ENCODE peak calls at places on chromosomes 7 and 10, in ten cellular contexts. One of them, this sample, is unnamed.

GRCh38 chr7:135758531-135758932 is 9.9 kb upstream of the FAM180A start:
- DNase-seq in CD8-positive, alpha-beta T cell: no peak
- DNase-seq in endothelial cell: no peak
- DNase-seq in nephron progenitor cell: no peak
- DNase-seq in HepG2: no peak
- DNase-seq in spleen: no peak
- DNase-seq in omental fat pad: no peak
- DNase-seq in ascending aorta: no peak
- DNase-seq in GM12865: no peak
- DNase-seq in HFFc6: no peak
- DNase-seq in this sample: no peak

GRCh38 chr10:5484205-5484604 is 15.2 kb downstream of the CALML5 start:
- DNase-seq in GM12865: no peak
- DNase-seq in CD8-positive, alpha-beta T cell: no peak
- DNase-seq in ascending aorta: no peak
- DNase-seq in nephron progenitor cell: no peak
- DNase-seq in spleen: no peak
- DNase-seq in HFFc6: peak; percentile 29
- DNase-seq in endothelial cell: no peak
- DNase-seq in HepG2: no peak
- DNase-seq in omental fat pad: no peak
- DNase-seq in this sample: no peak

GRCh38 chr7:106119719-106120118 is 7.6 kb upstream of the SYPL1 start:
- DNase-seq in endothelial cell: no peak
- DNase-seq in nephron progenitor cell: no peak
- DNase-seq in omental fat pad: no peak
- DNase-seq in ascending aorta: no peak
- DNase-seq in GM12865: no peak
- DNase-seq in HFFc6: no peak
- DNase-seq in HepG2: no peak
- DNase-seq in spleen: no peak
- DNase-seq in CD8-positive, alpha-beta T cell: no peak
- DNase-seq in this sample: no peak

GRCh38 chr10:72334832-72335393 is 19.8 kb downstream of the DNAJB12 start:
- DNase-seq in HFFc6: peak; percentile 22
- DNase-seq in CD8-positive, alpha-beta T cell: peak; percentile 95
- DNase-seq in spleen: peak; percentile 99
- DNase-seq in endothelial cell: no peak
- DNase-seq in nephron progenitor cell: no peak
- DNase-seq in GM12865: peak; percentile 97
- DNase-seq in omental fat pad: no peak
- DNase-seq in HepG2: peak; percentile 95
- DNase-seq in ascending aorta: peak; percentile 87
- DNase-seq in this sample: peak; percentile 85

GRCh38 chr10:126315471-126316177 is 72.7 kb downstream of the ADAM12 start:
- DNase-seq in HepG2: no peak
- DNase-seq in ascending aorta: no peak
- DNase-seq in nephron progenitor cell: no peak
- DNase-seq in HFFc6: peak; percentile 65
- DNase-seq in CD8-positive, alpha-beta T cell: no peak
- DNase-seq in spleen: no peak
- DNase-seq in GM12865: no peak
- DNase-seq in omental fat pad: no peak
- DNase-seq in endothelial cell: no peak
- DNase-seq in this sample: no peak

GRCh38 chr10:79243211-79244067 is 103.8 kb upstream of the PPIF start:
- DNase-seq in nephron progenitor cell: peak; percentile 79
- DNase-seq in ascending aorta: no peak
- DNase-seq in HFFc6: peak; percentile 27
- DNase-seq in omental fat pad: no peak
- DNase-seq in spleen: peak; percentile 93
- DNase-seq in GM12865: peak; percentile 89
- DNase-seq in endothelial cell: peak; percentile 50
- DNase-seq in CD8-positive, alpha-beta T cell: peak; percentile 58
- DNase-seq in HepG2: no peak
- DNase-seq in this sample: peak; percentile 33

GRCh38 chr10:29343607-29344038 is 54.8 kb downstream of the LYZL1 start:
- DNase-seq in ascending aorta: no peak
- DNase-seq in omental fat pad: no peak
- DNase-seq in nephron progenitor cell: no peak
- DNase-seq in endothelial cell: no peak
- DNase-seq in HepG2: no peak
- DNase-seq in GM12865: peak; percentile 3
- DNase-seq in spleen: no peak
- DNase-seq in CD8-positive, alpha-beta T cell: no peak
- DNase-seq in HFFc6: no peak
- DNase-seq in this sample: no peak

GRCh38 chr10:129411146-129411705 is 55.8 kb upstream of the MGMT start:
- DNase-seq in HepG2: no peak
- DNase-seq in ascending aorta: no peak
- DNase-seq in CD8-positive, alpha-beta T cell: no peak
- DNase-seq in HFFc6: no peak
- DNase-seq in spleen: no peak
- DNase-seq in endothelial cell: no peak
- DNase-seq in GM12865: no peak
- DNase-seq in nephron progenitor cell: no peak
- DNase-seq in omental fat pad: no peak
- DNase-seq in this sample: no peak

GRCh38 chr7:24721378-24722030 is 35.8 kb downstream of the GSDME start:
- DNase-seq in CD8-positive, alpha-beta T cell: no peak
- DNase-seq in HepG2: no peak
- DNase-seq in nephron progenitor cell: no peak
- DNase-seq in spleen: peak; percentile 62
- DNase-seq in GM12865: no peak
- DNase-seq in endothelial cell: no peak
- DNase-seq in omental fat pad: no peak
- DNase-seq in ascending aorta: no peak
- DNase-seq in HFFc6: no peak
- DNase-seq in this sample: no peak

DNA sequence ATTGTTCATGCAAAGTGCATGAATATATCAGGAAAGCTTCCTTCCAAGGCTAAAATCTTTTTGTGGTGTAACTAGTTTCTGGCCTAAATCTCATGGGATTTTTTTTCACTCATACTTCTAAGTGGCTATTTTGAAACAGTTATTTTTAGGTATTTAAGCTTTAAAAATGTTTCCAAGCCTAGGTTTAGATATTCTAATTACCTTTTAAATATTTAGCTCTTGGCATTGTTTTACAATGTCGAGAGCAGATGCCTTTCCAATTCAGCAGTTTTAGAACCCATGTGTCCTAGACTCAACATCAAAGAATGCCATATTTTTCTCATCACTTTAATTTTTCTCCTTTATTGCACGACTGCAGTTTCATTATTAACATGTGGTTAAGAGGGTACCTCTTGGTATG is 27.1 kb upstream of the STOX1 start:
- DNase-seq in HepG2: no peak
- DNase-seq in CD8-positive, alpha-beta T cell: no peak
- DNase-seq in omental fat pad: no peak
- DNase-seq in endothelial cell: no peak
- DNase-seq in GM12865: no peak
- DNase-seq in HFFc6: no peak
- DNase-seq in nephron progenitor cell: no peak
- DNase-seq in spleen: no peak
- DNase-seq in ascending aorta: no peak
- DNase-seq in this sample: no peak
- TF ChIP-seq CTCF in HepG2: no peak
- TF ChIP-seq CTCF in CD8-positive, alpha-beta T cell: no peak
- TF ChIP-seq CTCF in omental fat pad: no peak
- TF ChIP-seq CTCF in endothelial cell: no peak
- TF ChIP-seq CTCF in GM12865: no peak
- TF ChIP-seq CTCF in HFFc6: no peak
- TF ChIP-seq CTCF in nephron progenitor cell: no peak
- TF ChIP-seq CTCF in spleen: no peak
- TF ChIP-seq CTCF in ascending aorta: no peak
- TF ChIP-seq CTCF in this sample: no peak

GRCh38 chr10:114499120-114499519 is 94.8 kb upstream of the AFAP1L2 start:
- DNase-seq in ascending aorta: no peak
- DNase-seq in GM12865: no peak
- DNase-seq in endothelial cell: no peak
- DNase-seq in CD8-positive, alpha-beta T cell: no peak
- DNase-seq in HFFc6: no peak
- DNase-seq in spleen: no peak
- DNase-seq in nephron progenitor cell: no peak
- DNase-seq in omental fat pad: no peak
- DNase-seq in HepG2: no peak
- DNase-seq in this sample: no peak

GRCh38 chr10:114499630-114500190 is 95.4 kb upstream of the AFAP1L2 start:
- DNase-seq in spleen: peak; percentile 81
- DNase-seq in ascending aorta: no peak
- DNase-seq in endothelial cell: no peak
- DNase-seq in CD8-positive, alpha-beta T cell: peak; percentile 80
- DNase-seq in omental fat pad: no peak
- DNase-seq in HFFc6: no peak
- DNase-seq in HepG2: no peak
- DNase-seq in GM12865: peak; percentile 67
- DNase-seq in nephron progenitor cell: no peak
- DNase-seq in this sample: no peak

GRCh38 chr10:114501650-114502049 is 97.3 kb upstream of the AFAP1L2 start:
- DNase-seq in HFFc6: no peak
- DNase-seq in nephron progenitor cell: no peak
- DNase-seq in endothelial cell: no peak
- DNase-seq in spleen: no peak
- DNase-seq in ascending aorta: no peak
- DNase-seq in CD8-positive, alpha-beta T cell: no peak
- DNase-seq in HepG2: no peak
- DNase-seq in omental fat pad: no peak
- DNase-seq in GM12865: no peak
- DNase-seq in this sample: no peak

GRCh38 chr10:114500643-114501042 is 96.3 kb upstream of the AFAP1L2 start:
- DNase-seq in spleen: no peak
- DNase-seq in ascending aorta: no peak
- DNase-seq in endothelial cell: no peak
- DNase-seq in omental fat pad: no peak
- DNase-seq in CD8-positive, alpha-beta T cell: no peak
- DNase-seq in GM12865: no peak
- DNase-seq in nephron progenitor cell: no peak
- DNase-seq in HepG2: no peak
- DNase-seq in HFFc6: no peak
- DNase-seq in this sample: no peak

GRCh38 chr10:114498413-114499111 is 94.3 kb upstream of the AFAP1L2 start:
- DNase-seq in spleen: no peak
- DNase-seq in HepG2: no peak
- DNase-seq in nephron progenitor cell: no peak
- DNase-seq in HFFc6: no peak
- DNase-seq in GM12865: peak; percentile 79
- DNase-seq in endothelial cell: no peak
- DNase-seq in ascending aorta: no peak
- DNase-seq in CD8-positive, alpha-beta T cell: no peak
- DNase-seq in omental fat pad: no peak
- DNase-seq in this sample: no peak
- TF ChIP-seq CTCF in spleen: no peak
- TF ChIP-seq CTCF in HepG2: no peak
- TF ChIP-seq CTCF in nephron progenitor cell: no peak
- TF ChIP-seq CTCF in HFFc6: no peak
- TF ChIP-seq CTCF in GM12865: no peak
- TF ChIP-seq CTCF in endothelial cell: no peak
- TF ChIP-seq CTCF in ascending aorta: no peak
- TF ChIP-seq CTCF in CD8-positive, alpha-beta T cell: no peak
- TF ChIP-seq CTCF in omental fat pad: no peak
- TF ChIP-seq CTCF in this sample: no peak

GRCh38 chr10:46223064-46223480 is 63.7 kb upstream of the ANTXRL start:
- DNase-seq in omental fat pad: no peak
- DNase-seq in spleen: peak; percentile 54
- DNase-seq in ascending aorta: no peak
- DNase-seq in nephron progenitor cell: no peak
- DNase-seq in endothelial cell: no peak
- DNase-seq in HepG2: no peak
- DNase-seq in GM12865: peak; percentile 23
- DNase-seq in CD8-positive, alpha-beta T cell: peak; percentile 19
- DNase-seq in HFFc6: no peak
- DNase-seq in this sample: no peak
- TF ChIP-seq CTCF in omental fat pad: no peak
- TF ChIP-seq CTCF in spleen: no peak
- TF ChIP-seq CTCF in ascending aorta: no peak
- TF ChIP-seq CTCF in nephron progenitor cell: no peak
- TF ChIP-seq CTCF in endothelial cell: no peak
- TF ChIP-seq CTCF in HepG2: peak; percentile 34
- TF ChIP-seq CTCF in GM12865: peak; percentile 47
- TF ChIP-seq CTCF in CD8-positive, alpha-beta T cell: no peak
- TF ChIP-seq CTCF in HFFc6: peak; percentile 52
- TF ChIP-seq CTCF in this sample: no peak

GRCh38 chr7:519974-520458 is 370 bp upstream of the PDGFA start:
- DNase-seq in GM12865: peak; percentile 45
- DNase-seq in CD8-positive, alpha-beta T cell: no peak
- DNase-seq in endothelial cell: peak; percentile 57
- DNase-seq in omental fat pad: no peak
- DNase-seq in spleen: no peak
- DNase-seq in nephron progenitor cell: peak; percentile 68
- DNase-seq in HFFc6: peak; percentile 35
- DNase-seq in ascending aorta: no peak
- DNase-seq in HepG2: no peak
- DNase-seq in this sample: no peak

GRCh38 chr7:522071-522937 is 2.7 kb upstream of the PDGFA start:
- DNase-seq in CD8-positive, alpha-beta T cell: no peak
- DNase-seq in GM12865: peak; percentile 57
- DNase-seq in nephron progenitor cell: peak; percentile 63
- DNase-seq in HepG2: no peak
- DNase-seq in endothelial cell: no peak
- DNase-seq in HFFc6: no peak
- DNase-seq in ascending aorta: peak; percentile 47
- DNase-seq in spleen: no peak
- DNase-seq in omental fat pad: no peak
- DNase-seq in this sample: no peak

GRCh38 chr7:521221-522070 is 1.8 kb upstream of the PDGFA start:
- DNase-seq in omental fat pad: no peak
- DNase-seq in ascending aorta: no peak
- DNase-seq in nephron progenitor cell: peak; percentile 74
- DNase-seq in HFFc6: peak; percentile 63
- DNase-seq in GM12865: peak; percentile 61
- DNase-seq in endothelial cell: peak; percentile 36
- DNase-seq in spleen: no peak
- DNase-seq in HepG2: no peak
- DNase-seq in CD8-positive, alpha-beta T cell: no peak
- DNase-seq in this sample: no peak

GRCh38 chr7:519429-519973 is at the start of gene PDGFA:
- DNase-seq in omental fat pad: no peak
- DNase-seq in nephron progenitor cell: peak; percentile 64
- DNase-seq in CD8-positive, alpha-beta T cell: no peak
- DNase-seq in endothelial cell: no peak
- DNase-seq in HFFc6: peak; percentile 16
- DNase-seq in HepG2: no peak
- DNase-seq in ascending aorta: no peak
- DNase-seq in GM12865: no peak
- DNase-seq in spleen: no peak
- DNase-seq in this sample: no peak

GRCh38 chr7:520503-521161 is 986 bp upstream of the PDGFA start:
- DNase-seq in HFFc6: no peak
- DNase-seq in nephron progenitor cell: no peak
- DNase-seq in omental fat pad: no peak
- DNase-seq in HepG2: no peak
- DNase-seq in endothelial cell: no peak
- DNase-seq in CD8-positive, alpha-beta T cell: no peak
- DNase-seq in GM12865: no peak
- DNase-seq in ascending aorta: no peak
- DNase-seq in spleen: no peak
- DNase-seq in this sample: no peak
- TF ChIP-seq CTCF in HFFc6: peak; percentile 22
- TF ChIP-seq CTCF in nephron progenitor cell: no peak
- TF ChIP-seq CTCF in omental fat pad: no peak
- TF ChIP-seq CTCF in HepG2: no peak
- TF ChIP-seq CTCF in endothelial cell: no peak
- TF ChIP-seq CTCF in CD8-positive, alpha-beta T cell: no peak
- TF ChIP-seq CTCF in GM12865: no peak
- TF ChIP-seq CTCF in ascending aorta: no peak
- TF ChIP-seq CTCF in spleen: no peak
- TF ChIP-seq CTCF in this sample: no peak

GRCh38 chr10:930415-931325 is 835 bp downstream of the LARP4B start:
- DNase-seq in ascending aorta: no peak
- DNase-seq in endothelial cell: peak; percentile 73
- DNase-seq in HepG2: peak; percentile 42
- DNase-seq in CD8-positive, alpha-beta T cell: peak; percentile 29
- DNase-seq in nephron progenitor cell: peak; percentile 68
- DNase-seq in HFFc6: peak; percentile 25
- DNase-seq in GM12865: peak; percentile 55
- DNase-seq in spleen: peak; percentile 92
- DNase-seq in omental fat pad: no peak
- DNase-seq in this sample: peak; percentile 29
- TF ChIP-seq CTCF in ascending aorta: no peak
- TF ChIP-seq CTCF in endothelial cell: no peak
- TF ChIP-seq CTCF in HepG2: peak; percentile 4
- TF ChIP-seq CTCF in CD8-positive, alpha-beta T cell: no peak
- TF ChIP-seq CTCF in nephron progenitor cell: no peak
- TF ChIP-seq CTCF in HFFc6: no peak
- TF ChIP-seq CTCF in GM12865: no peak
- TF ChIP-seq CTCF in spleen: no peak
- TF ChIP-seq CTCF in omental fat pad: no peak
- TF ChIP-seq CTCF in this sample: no peak

This sample was measured in natural killer cell.